ENCODE peak calls at places on chromosomes 11 and 22, in ten cellular contexts. J is progenitor cell of endocrine pancreas, T is RWPE1, O is body of pancreas, C is ovary, M is H9, L is GM12865, P is HFF-Myc, Z is psoas muscle, W is fibroblast of pulmonary artery. E is an unnamed sample.

GRCh38 chr11:35173620-35174278 is 34.8 kb downstream of the CD44 start:
- DNase-seq in T (no peak), L (peak; percentile 24), O (no peak), W (no peak), J (no peak), Z (no peak), C (no peak), M (no peak), P (no peak), E (no peak)

GRCh38 chr22:37169412-37169811 is 18.6 kb downstream of the C1QTNF6 start:
- DNase-seq in M (no peak), C (no peak), L (no peak), P (no peak), T (no peak), Z (no peak), J (no peak), W (no peak), O (no peak), E (no peak)

GRCh38 chr22:49014227-49015201 is 813.2 kb downstream of the BRD1 start:
- DNase-seq in C (no peak), P (no peak), T (no peak), J (no peak), Z (no peak), O (peak; percentile 6), L (no peak), W (no peak), M (peak; percentile 17), E (no peak)

GRCh38 chr11:86570457-86570856 is 102.0 kb downstream of the ME3 start:
- DNase-seq in J (no peak), W (no peak), T (no peak), M (no peak), L (no peak), C (no peak), P (no peak), O (no peak), Z (no peak), E (no peak)

GRCh38 chr11:133541331-133542095 is 9.2 kb upstream of the OPCML start:
- DNase-seq in T (no peak), L (no peak), J (no peak), Z (no peak), C (no peak), O (no peak), P (no peak), W (no peak), M (peak; percentile 94), E (peak; percentile 59)

GRCh38 chr11:28339488-28339887 is 231.3 kb downstream of the METTL15 start:
- DNase-seq in M (no peak), Z (no peak), L (no peak), J (no peak), P (no peak), W (no peak), O (no peak), T (no peak), C (no peak), E (no peak)

GRCh38 chr11:7353100-7353499 is 101.4 kb downstream of the SYT9 start:
- DNase-seq in M (peak; percentile 64), W (peak; percentile 22), P (no peak), L (peak; percentile 58), O (no peak), Z (no peak), J (no peak), C (no peak), T (no peak), E (peak; percentile 8)

GRCh38 chr11:84310261-84310660 is 1024.1 kb upstream of the CCDC90B start:
- DNase-seq in T (no peak), C (no peak), W (peak; percentile 61), J (no peak), O (no peak), M (no peak), P (no peak), Z (no peak), L (no peak), E (no peak)

GRCh38 chr11:101456812-101457211 is 127.0 kb downstream of the TRPC6 start:
- DNase-seq in Z (no peak), M (no peak), C (no peak), P (no peak), J (no peak), L (no peak), T (no peak), W (peak; percentile 33), O (no peak), E (no peak)

GRCh38 chr11:6475936-6476335 is 2.2 kb upstream of the TRIM3 start:
- DNase-seq in J (no peak), W (no peak), L (no peak), T (no peak), P (no peak), Z (no peak), M (peak; percentile 77), O (peak; percentile 72), C (no peak), E (no peak)

GRCh38 chr11:75627879-75628668 is 40.8 kb downstream of the MAP6 start:
- DNase-seq in T (no peak), O (no peak), C (peak; percentile 54), P (no peak), W (peak; percentile 45), M (peak; percentile 53), Z (no peak), L (no peak), J (no peak), E (no peak)

GRCh38 chr11:125724125-125724524 is 22.0 kb upstream of the PATE1 start:
- DNase-seq in C (no peak), T (no peak), Z (no peak), M (no peak), J (no peak), L (no peak), P (no peak), W (peak; percentile 49), O (no peak), E (no peak)

DNA sequence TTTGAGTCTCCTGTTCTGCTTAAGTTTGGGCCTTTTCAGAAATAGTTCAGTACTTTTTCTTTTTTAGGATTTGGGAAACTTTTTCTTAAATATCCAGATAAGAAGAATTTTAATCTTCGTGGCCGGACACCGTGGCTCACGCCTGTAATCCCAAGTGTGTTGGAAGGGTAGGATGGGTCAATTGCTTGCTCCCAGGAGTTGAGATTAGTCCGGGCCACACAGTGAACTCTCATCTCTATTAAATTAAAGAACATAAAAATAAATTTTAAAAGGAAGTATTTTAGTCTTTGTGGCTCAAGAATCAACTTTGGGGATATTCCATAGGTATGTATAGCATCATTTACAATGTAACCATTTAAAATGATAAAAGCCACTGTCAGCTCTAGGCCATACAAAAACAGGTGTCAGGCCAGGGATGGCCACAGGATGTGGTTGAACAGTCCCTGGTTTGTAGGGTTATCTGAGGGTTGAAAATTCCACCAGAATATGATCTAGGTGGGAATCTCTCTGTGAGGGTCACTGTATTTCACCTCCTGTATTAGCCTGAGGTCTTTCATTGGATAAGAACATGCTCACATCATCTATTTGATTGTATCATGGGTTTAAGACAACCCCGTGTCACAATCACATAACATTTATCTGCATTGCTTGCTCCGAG is 115.6 kb downstream of the GGTLC2 start:
- DNase-seq in J (no peak), O (no peak), M (no peak), L (no peak), T (no peak), C (no peak), Z (no peak), W (no peak), P (no peak), E (no peak)
- TF ChIP-seq CTCF in J (no peak), O (no peak), M (no peak), L (no peak), T (no peak), C (no peak), Z (no peak), W (no peak), P (no peak), E (no peak)

DNA sequence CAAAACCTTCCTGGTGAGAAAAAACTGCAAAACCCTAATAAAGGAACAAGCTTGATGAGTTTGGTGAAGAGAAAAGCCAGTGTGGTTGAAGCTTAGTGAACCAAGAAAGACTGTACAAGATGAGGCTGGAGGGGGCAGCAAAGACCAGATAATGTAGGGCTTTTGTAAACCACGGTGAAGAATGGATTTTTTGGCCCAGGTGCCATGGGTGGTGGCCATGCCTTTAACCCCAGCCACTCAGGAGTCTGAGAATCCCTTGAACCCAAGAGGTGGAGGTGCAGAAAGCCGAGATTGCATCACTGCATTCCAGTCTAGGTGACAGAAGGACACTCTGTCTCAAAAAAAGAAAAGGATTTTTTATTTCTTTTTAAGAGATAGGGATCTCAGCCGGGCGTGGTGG is 5.0 kb upstream of the ZDHHC5 start:
- DNase-seq in W (no peak), M (no peak), Z (no peak), P (no peak), J (no peak), O (no peak), L (no peak), T (no peak), C (no peak), E (no peak)
- TF ChIP-seq CTCF in W (peak; percentile 3), M (peak; percentile 48), Z (no peak), P (peak; percentile 9), J (no peak), O (no peak), L (peak; percentile 19), T (no peak), C (no peak), E (no peak)

GRCh38 chr11:20007386-20007785 is 152.9 kb downstream of the DBX1 start:
- DNase-seq in J (no peak), W (no peak), O (no peak), T (no peak), P (no peak), L (no peak), C (no peak), M (no peak), Z (no peak), E (no peak)
- TF ChIP-seq CTCF in J (no peak), W (no peak), O (no peak), T (no peak), P (no peak), L (no peak), C (no peak), M (no peak), Z (no peak), E (no peak)

DNA sequence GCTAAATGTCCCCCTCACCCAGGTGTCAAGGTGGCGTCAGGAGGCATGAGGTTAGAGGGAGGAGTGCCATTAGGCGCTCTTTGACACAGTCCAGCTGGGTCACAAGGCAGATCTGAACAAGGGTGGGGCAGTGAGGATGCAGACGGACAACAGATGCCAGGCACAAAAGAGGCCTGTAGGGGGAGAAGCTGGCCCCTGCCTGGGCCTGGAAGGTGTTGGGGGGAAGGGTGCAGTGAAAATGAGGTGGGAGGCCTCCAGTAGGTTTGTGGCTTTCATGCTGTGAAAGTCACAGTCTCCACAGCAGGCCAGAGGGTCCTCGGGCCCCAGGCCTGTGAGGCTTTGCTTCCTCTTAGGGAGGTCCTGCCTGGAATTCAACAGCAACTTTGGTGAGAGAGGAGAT is 85.0 kb upstream of the PLET1 start:
- DNase-seq in W (no peak), J (no peak), M (peak; percentile 65), P (no peak), T (no peak), C (no peak), L (no peak), Z (no peak), O (no peak), E (no peak)
- TF ChIP-seq CTCF in W (no peak), J (peak; percentile 17), M (peak; percentile 63), P (peak; percentile 32), T (no peak), C (no peak), L (no peak), Z (no peak), O (no peak), E (peak; percentile 6)

E was measured in nephron progenitor cell.